ENCODE peak calls at places on chromosome X, in six cellular contexts. One of them, this sample, is unnamed.

GRCh38 chrX:26778320-26778888 is 562.4 kb downstream of the MAGEB5 start:
- DNase-seq in esophagus squamous epithelium: no peak
- DNase-seq in bronchial epithelial cell: no peak
- DNase-seq in A549: no peak
- DNase-seq in adrenal gland: no peak
- DNase-seq in left lung: no peak
- DNase-seq in this sample: no peak

GRCh38 chrX:42752730-42753129 is 25.2 kb downstream of the PPP1R2C start:
- DNase-seq in left lung: no peak
- DNase-seq in bronchial epithelial cell: no peak
- DNase-seq in adrenal gland: no peak
- DNase-seq in A549: no peak
- DNase-seq in esophagus squamous epithelium: no peak
- DNase-seq in this sample: no peak

GRCh38 chrX:20973038-20973437 is 401.2 kb upstream of the CNKSR2 start:
- DNase-seq in A549: no peak
- DNase-seq in esophagus squamous epithelium: no peak
- DNase-seq in adrenal gland: no peak
- DNase-seq in bronchial epithelial cell: no peak
- DNase-seq in left lung: no peak
- DNase-seq in this sample: no peak

GRCh38 chrX:45602151-45602550 is 401.5 kb upstream of the DIPK2B start:
- DNase-seq in bronchial epithelial cell: no peak
- DNase-seq in left lung: no peak
- DNase-seq in adrenal gland: no peak
- DNase-seq in A549: no peak
- DNase-seq in esophagus squamous epithelium: no peak
- DNase-seq in this sample: no peak

GRCh38 chrX:101208152-101208905 is 11.3 kb upstream of the DRP2 start:
- DNase-seq in bronchial epithelial cell: no peak
- DNase-seq in A549: no peak
- DNase-seq in adrenal gland: no peak
- DNase-seq in left lung: no peak
- DNase-seq in esophagus squamous epithelium: no peak
- DNase-seq in this sample: no peak

GRCh38 chrX:724256-724655 is 93.7 kb downstream of the SHOX start:
- DNase-seq in adrenal gland: no peak
- DNase-seq in esophagus squamous epithelium: no peak
- DNase-seq in A549: no peak
- DNase-seq in bronchial epithelial cell: no peak
- DNase-seq in left lung: no peak
- DNase-seq in this sample: no peak

GRCh38 chrX:17700976-17701375 is 36.3 kb upstream of the SCML1 start:
- DNase-seq in left lung: no peak
- DNase-seq in adrenal gland: no peak
- DNase-seq in bronchial epithelial cell: peak; percentile 29
- DNase-seq in A549: no peak
- DNase-seq in esophagus squamous epithelium: no peak
- DNase-seq in this sample: no peak

GRCh38 chrX:119374736-119375135 is 24.4 kb upstream of the SLC25A43 start:
- DNase-seq in left lung: no peak
- DNase-seq in esophagus squamous epithelium: no peak
- DNase-seq in A549: no peak
- DNase-seq in adrenal gland: no peak
- DNase-seq in bronchial epithelial cell: peak; percentile 73
- DNase-seq in this sample: no peak

GRCh38 chrX:141278306-141278705 is 36.0 kb upstream of the SPANXC start:
- DNase-seq in bronchial epithelial cell: peak; percentile 9
- DNase-seq in A549: no peak
- DNase-seq in left lung: no peak
- DNase-seq in esophagus squamous epithelium: no peak
- DNase-seq in adrenal gland: no peak
- DNase-seq in this sample: no peak

GRCh38 chrX:153473126-153473525 is 2.8 kb upstream of the HAUS7 start:
- DNase-seq in A549: no peak
- DNase-seq in left lung: no peak
- DNase-seq in adrenal gland: no peak
- DNase-seq in esophagus squamous epithelium: no peak
- DNase-seq in bronchial epithelial cell: no peak
- DNase-seq in this sample: no peak

GRCh38 chrX:154057790-154058189 is 38.1 kb upstream of the IRAK1 start:
- DNase-seq in bronchial epithelial cell: no peak
- DNase-seq in adrenal gland: peak; percentile 47
- DNase-seq in A549: no peak
- DNase-seq in left lung: no peak
- DNase-seq in esophagus squamous epithelium: no peak
- DNase-seq in this sample: no peak

GRCh38 chrX:30913556-30913955 is 24.5 kb upstream of the TAB3 start:
- DNase-seq in A549: no peak
- DNase-seq in esophagus squamous epithelium: no peak
- DNase-seq in left lung: no peak
- DNase-seq in bronchial epithelial cell: no peak
- DNase-seq in adrenal gland: no peak
- DNase-seq in this sample: no peak

GRCh38 chrX:19072372-19072771 is 49.9 kb downstream of the ADGRG2 start:
- DNase-seq in adrenal gland: no peak
- DNase-seq in left lung: no peak
- DNase-seq in A549: peak; percentile 15
- DNase-seq in bronchial epithelial cell: peak; percentile 45
- DNase-seq in esophagus squamous epithelium: no peak
- DNase-seq in this sample: no peak

GRCh38 chrX:115366535-115366934 is 77.0 kb downstream of the LUZP4 start:
- DNase-seq in A549: no peak
- DNase-seq in adrenal gland: no peak
- DNase-seq in esophagus squamous epithelium: no peak
- DNase-seq in bronchial epithelial cell: no peak
- DNase-seq in left lung: no peak
- DNase-seq in this sample: no peak

GRCh38 chrX:57121162-57121741 is at the start of gene SPIN2B:
- DNase-seq in bronchial epithelial cell: peak; percentile 62
- DNase-seq in A549: peak; percentile 82
- DNase-seq in adrenal gland: peak; percentile 85
- DNase-seq in esophagus squamous epithelium: peak; percentile 29
- DNase-seq in left lung: peak; percentile 88
- DNase-seq in this sample: peak; percentile 45

GRCh38 chrX:128846385-128846784 is 676.9 kb downstream of the SMARCA1 start:
- DNase-seq in bronchial epithelial cell: no peak
- DNase-seq in left lung: no peak
- DNase-seq in A549: no peak
- DNase-seq in esophagus squamous epithelium: no peak
- DNase-seq in adrenal gland: no peak
- DNase-seq in this sample: no peak

GRCh38 chrX:79719568-79720231 is 294.9 kb upstream of the TBX22 start:
- DNase-seq in adrenal gland: no peak
- DNase-seq in bronchial epithelial cell: no peak
- DNase-seq in esophagus squamous epithelium: no peak
- DNase-seq in left lung: no peak
- DNase-seq in A549: no peak
- DNase-seq in this sample: no peak

GRCh38 chrX:120638619-120639018 is 8.8 kb upstream of the C1GALT1C1 start:
- DNase-seq in adrenal gland: no peak
- DNase-seq in bronchial epithelial cell: no peak
- DNase-seq in esophagus squamous epithelium: no peak
- DNase-seq in A549: no peak
- DNase-seq in left lung: no peak
- DNase-seq in this sample: no peak

GRCh38 chrX:65509400-65509799 is 25.2 kb downstream of the LAS1L start:
- DNase-seq in left lung: no peak
- DNase-seq in A549: no peak
- DNase-seq in bronchial epithelial cell: no peak
- DNase-seq in esophagus squamous epithelium: no peak
- DNase-seq in adrenal gland: no peak
- DNase-seq in this sample: no peak

GRCh38 chrX:24838624-24839023 is 144.9 kb downstream of the POLA1 start:
- DNase-seq in esophagus squamous epithelium: no peak
- DNase-seq in adrenal gland: no peak
- DNase-seq in A549: no peak
- DNase-seq in bronchial epithelial cell: peak; percentile 21
- DNase-seq in left lung: no peak
- DNase-seq in this sample: no peak

GRCh38 chrX:74242050-74242449 is 61.9 kb upstream of the ZCCHC13 start:
- DNase-seq in left lung: no peak
- DNase-seq in esophagus squamous epithelium: no peak
- DNase-seq in bronchial epithelial cell: no peak
- DNase-seq in adrenal gland: no peak
- DNase-seq in A549: no peak
- DNase-seq in this sample: no peak

GRCh38 chrX:18630956-18631355 is 41.0 kb downstream of the RS1 start:
- DNase-seq in esophagus squamous epithelium: no peak
- DNase-seq in bronchial epithelial cell: no peak
- DNase-seq in A549: no peak
- DNase-seq in left lung: no peak
- DNase-seq in adrenal gland: no peak
- DNase-seq in this sample: no peak

GRCh38 chrX:21905209-21905735 is 35.2 kb upstream of the SMS start:
- DNase-seq in adrenal gland: no peak
- DNase-seq in A549: no peak
- DNase-seq in esophagus squamous epithelium: no peak
- DNase-seq in bronchial epithelial cell: no peak
- DNase-seq in left lung: no peak
- DNase-seq in this sample: no peak

GRCh38 chrX:132603700-132604286 is 115.0 kb upstream of the MBNL3 start:
- DNase-seq in A549: no peak
- DNase-seq in bronchial epithelial cell: no peak
- DNase-seq in left lung: no peak
- DNase-seq in esophagus squamous epithelium: no peak
- DNase-seq in adrenal gland: no peak
- DNase-seq in this sample: no peak

DNA sequence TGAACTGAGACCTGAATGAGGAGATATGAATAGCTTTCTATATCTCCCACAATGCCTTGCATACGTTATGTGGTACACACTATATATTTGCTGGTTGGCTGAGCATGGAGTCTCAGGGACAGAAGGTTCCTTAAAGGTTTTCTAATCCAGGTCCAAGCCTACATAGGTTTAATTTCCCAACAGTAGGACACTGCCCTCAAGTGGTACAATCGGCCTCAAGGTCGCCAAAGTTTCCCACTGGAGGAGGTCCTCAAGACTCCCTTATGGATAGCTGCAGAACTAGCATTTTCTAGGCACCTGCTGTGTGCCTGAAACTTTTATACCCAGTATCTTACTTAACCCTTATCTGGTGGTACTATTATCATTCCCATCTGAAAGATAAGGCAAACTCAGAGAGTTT is 21.0 kb upstream of the EFNB1 start:
- DNase-seq in left lung: no peak
- DNase-seq in esophagus squamous epithelium: no peak
- DNase-seq in A549: peak; percentile 10
- DNase-seq in bronchial epithelial cell: peak; percentile 33
- DNase-seq in adrenal gland: no peak
- DNase-seq in this sample: no peak
- TF ChIP-seq CTCF in left lung: peak; percentile 38
- TF ChIP-seq CTCF in esophagus squamous epithelium: peak; percentile 24
- TF ChIP-seq CTCF in A549: peak; percentile 39
- TF ChIP-seq CTCF in bronchial epithelial cell: peak; percentile 33
- TF ChIP-seq CTCF in adrenal gland: peak; percentile 33
- TF ChIP-seq CTCF in this sample: no peak

GRCh38 chrX:130093271-130093670 is 17.0 kb downstream of the ELF4 start:
- DNase-seq in esophagus squamous epithelium: no peak
- DNase-seq in A549: no peak
- DNase-seq in left lung: no peak
- DNase-seq in bronchial epithelial cell: no peak
- DNase-seq in adrenal gland: no peak
- DNase-seq in this sample: no peak

GRCh38 chrX:130094712-130095111 is 15.6 kb downstream of the ELF4 start:
- DNase-seq in A549: no peak
- DNase-seq in left lung: no peak
- DNase-seq in esophagus squamous epithelium: no peak
- DNase-seq in bronchial epithelial cell: no peak
- DNase-seq in adrenal gland: no peak
- DNase-seq in this sample: no peak

GRCh38 chrX:130086414-130087207 is 23.7 kb downstream of the ELF4 start:
- DNase-seq in left lung: peak; percentile 81
- DNase-seq in bronchial epithelial cell: no peak
- DNase-seq in esophagus squamous epithelium: peak; percentile 10
- DNase-seq in A549: no peak
- DNase-seq in adrenal gland: no peak
- DNase-seq in this sample: peak; percentile 56

GRCh38 chrX:130095249-130095648 is 15.0 kb downstream of the ELF4 start:
- DNase-seq in bronchial epithelial cell: no peak
- DNase-seq in esophagus squamous epithelium: no peak
- DNase-seq in left lung: no peak
- DNase-seq in A549: no peak
- DNase-seq in adrenal gland: no peak
- DNase-seq in this sample: no peak

DNA sequence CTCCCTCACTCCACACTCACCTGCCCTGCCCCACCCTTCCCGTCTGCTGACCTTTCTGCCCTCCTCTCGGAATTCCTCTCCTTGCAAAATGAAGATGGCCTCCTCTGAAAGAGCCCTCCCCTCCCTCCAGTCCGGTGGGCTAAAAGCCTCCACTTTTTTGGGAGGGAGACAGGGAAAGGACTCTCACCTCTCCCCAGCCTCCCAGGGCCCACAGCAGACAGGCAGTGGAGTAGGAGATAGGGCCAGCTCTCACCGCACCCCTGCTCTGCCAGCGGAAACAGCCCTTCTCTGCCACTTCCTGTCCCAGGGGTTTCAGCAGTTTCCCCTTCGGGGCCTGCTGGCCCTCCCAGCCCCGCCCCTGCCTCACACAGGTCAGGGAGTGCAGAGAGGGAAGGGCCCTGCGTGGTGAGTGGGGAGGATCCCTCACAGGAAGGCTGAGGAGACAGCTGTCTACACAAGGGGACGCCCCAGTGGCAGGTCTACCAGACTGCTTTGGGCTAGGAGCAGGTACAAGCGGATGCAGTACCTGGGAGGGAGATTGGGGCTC is 18.2 kb downstream of the ELF4 start:
- DNase-seq in adrenal gland: peak; percentile 61
- DNase-seq in esophagus squamous epithelium: peak; percentile 50
- DNase-seq in A549: no peak
- DNase-seq in bronchial epithelial cell: no peak
- DNase-seq in left lung: peak; percentile 90
- DNase-seq in this sample: peak; percentile 59
- TF ChIP-seq CTCF in adrenal gland: no peak
- TF ChIP-seq CTCF in esophagus squamous epithelium: no peak
- TF ChIP-seq CTCF in A549: no peak
- TF ChIP-seq CTCF in bronchial epithelial cell: no peak
- TF ChIP-seq CTCF in left lung: no peak
- TF ChIP-seq CTCF in this sample: no peak

GRCh38 chrX:11678174-11678573 is 12.5 kb upstream of the ARHGAP6 start:
- DNase-seq in esophagus squamous epithelium: no peak
- DNase-seq in adrenal gland: no peak
- DNase-seq in bronchial epithelial cell: no peak
- DNase-seq in A549: no peak
- DNase-seq in left lung: no peak
- DNase-seq in this sample: no peak
- TF ChIP-seq CTCF in esophagus squamous epithelium: peak; percentile 27
- TF ChIP-seq CTCF in adrenal gland: no peak
- TF ChIP-seq CTCF in bronchial epithelial cell: peak; percentile 6
- TF ChIP-seq CTCF in A549: no peak
- TF ChIP-seq CTCF in left lung: no peak
- TF ChIP-seq CTCF in this sample: no peak

DNA sequence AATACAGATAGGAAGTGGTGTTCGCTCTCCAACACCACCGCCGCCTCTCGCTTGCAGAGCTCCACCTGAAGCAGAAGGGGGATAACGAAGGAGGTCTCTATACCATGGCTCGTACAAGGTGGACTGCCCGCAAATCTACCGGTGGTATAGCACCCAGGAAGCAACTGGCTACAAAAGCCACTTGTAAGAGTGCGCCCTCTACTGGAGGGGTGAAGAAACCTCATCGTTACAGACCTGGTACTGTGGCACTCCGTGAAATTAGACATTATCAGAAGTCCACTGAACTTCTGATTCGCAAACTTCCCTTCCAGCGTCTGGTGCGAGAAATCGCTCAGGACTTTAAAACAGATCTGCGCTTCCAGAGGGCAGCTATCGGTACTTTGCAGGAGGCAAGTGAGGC is 5.2 kb upstream of the BMP15 start:
- DNase-seq in adrenal gland: no peak
- DNase-seq in bronchial epithelial cell: no peak
- DNase-seq in esophagus squamous epithelium: no peak
- DNase-seq in A549: no peak
- DNase-seq in left lung: no peak
- DNase-seq in this sample: no peak
- TF ChIP-seq CTCF in adrenal gland: no peak
- TF ChIP-seq CTCF in bronchial epithelial cell: peak; percentile 39
- TF ChIP-seq CTCF in esophagus squamous epithelium: peak; percentile 29
- TF ChIP-seq CTCF in A549: no peak
- TF ChIP-seq CTCF in left lung: no peak
- TF ChIP-seq CTCF in this sample: no peak